ENCODE peak calls at places on chromosomes 5 and 9, in five cellular contexts. U is spleen; J is fibroblast of lung; G is activated CD4-positive, alpha-beta T cell treated with anti-CD3 and anti-CD28 coated beads, Interleukin-2, amount 50 U/mL, for 1 hour; M is SW480. Y is an unnamed sample.

GRCh38 chr5:76472338-76473336 is 69.6 kb downstream of the IQGAP2 start:
- DNase-seq in G (no peak), U (no peak), J (peak), M (peak), Y (no peak)

GRCh38 chr9:94675008-94675841 is 35.9 kb upstream of the FBP1 start:
- DNase-seq in J (peak), M (no peak), G (no peak), U (no peak), Y (no peak)

GRCh38 chr5:113495402-113495801 is 7.1 kb upstream of the MCC start:
- DNase-seq in J (peak), M (no peak), G (no peak), U (no peak), Y (no peak)

GRCh38 chr5:14424011-14424685 is 157.4 kb upstream of the OTULINL start:
- DNase-seq in J (no peak), G (no peak), U (no peak), M (no peak), Y (no peak)

GRCh38 chr5:156388233-156388632 is 61.3 kb downstream of the SGCD start:
- DNase-seq in U (no peak), G (no peak), M (no peak), J (no peak), Y (no peak)

GRCh38 chr5:173498871-173499470 is 117.5 kb downstream of the BOD1 start:
- DNase-seq in M (peak), J (no peak), U (no peak), G (no peak), Y (no peak)

GRCh38 chr9:27414215-27414731 is 109.8 kb upstream of the IFNK start:
- DNase-seq in M (no peak), G (no peak), U (no peak), J (peak), Y (no peak)

GRCh38 chr5:132831095-132831860 is 831 bp upstream of the SHROOM1 start:
- DNase-seq in U (no peak), M (no peak), J (no peak), G (no peak), Y (no peak)

GRCh38 chr5:39137391-39138181 is 63.4 kb upstream of the RICTOR start:
- DNase-seq in M (no peak), J (no peak), U (no peak), G (no peak), Y (no peak)

GRCh38 chr9:108620767-108621166 is 235.0 kb downstream of the ACTL7B start:
- DNase-seq in G (no peak), J (peak), U (no peak), M (no peak), Y (no peak)

GRCh38 chr9:81737871-81738507 is 48.6 kb upstream of the TLE1 start:
- DNase-seq in G (no peak), M (peak), J (peak), U (no peak), Y (peak)

GRCh38 chr5:140018517-140018916 is 24.6 kb downstream of the NRG2 start:
- DNase-seq in M (no peak), J (no peak), G (no peak), U (no peak), Y (no peak)

GRCh38 chr5:149549461-149550266 is 1.6 kb downstream of the CSNK1A1 start:
- DNase-seq in G (peak), M (peak), U (no peak), J (peak), Y (peak)

GRCh38 chr5:151164687-151165392 is 7.3 kb upstream of the ANXA6 start:
- DNase-seq in J (peak), M (peak), G (peak), U (peak), Y (peak)

GRCh38 chr5:72448368-72448767 is 58.8 kb downstream of the ZNF366 start:
- DNase-seq in M (no peak), U (no peak), G (no peak), J (no peak), Y (no peak)